ENCODE peak calls at places on chromosomes 12 and 14, in four cellular contexts. D is CD8-positive, alpha-beta memory T cell; Y is vagina; A is tibial nerve. Q is an unnamed sample.
A peak's percentile ranks its signal among the peaks of the same experiment; 100 is the strongest.

GRCh38 chr12:44521702-44522101 is 354.4 kb downstream of the NELL2 start:
- DNase-seq in Y (no peak), A (no peak), D (no peak), Q (no peak)

GRCh38 chr12:109084425-109084824 is 8.8 kb downstream of the ALKBH2 start:
- DNase-seq in Y (no peak), A (no peak), D (no peak), Q (no peak)

GRCh38 chr14:92686763-92687427 is 61.5 kb downstream of the LGMN start:
- DNase-seq in Y (no peak), A (peak; percentile 59), D (no peak), Q (peak; percentile 36)

GRCh38 chr12:1332327-1332726 is 262.1 kb downstream of the FBXL14 start:
- DNase-seq in Y (no peak), D (no peak), A (no peak), Q (no peak)

GRCh38 chr14:105187935-105188524 is 6.9 kb upstream of the NUDT14 start:
- DNase-seq in Y (no peak), D (no peak), A (no peak), Q (no peak)

GRCh38 chr14:34775922-34776321 is 61.5 kb upstream of the CFL2 start:
- DNase-seq in D (no peak), A (no peak), Y (no peak), Q (no peak)

GRCh38 chr12:17079251-17079909 is 473.4 kb upstream of the LMO3 start:
- DNase-seq in D (no peak), Y (no peak), A (no peak), Q (no peak)

GRCh38 chr12:15168279-15168678 is 52.9 kb downstream of the RERG start:
- DNase-seq in A (no peak), Y (no peak), D (no peak), Q (no peak)

GRCh38 chr12:56631790-56632700 is 1.9 kb upstream of the BAZ2A start:
- DNase-seq in Y (no peak), D (peak; percentile 51), A (peak; percentile 64), Q (peak; percentile 26)

GRCh38 chr12:115451785-115452736 is 768.1 kb upstream of the TBX3 start:
- DNase-seq in A (no peak), Y (no peak), D (no peak), Q (no peak)

GRCh38 chr14:22047105-22047504 is 373.5 kb upstream of the OR4E1 start:
- DNase-seq in D (no peak), Y (no peak), A (no peak), Q (peak; percentile 71)

GRCh38 chr12:95877622-95878021 is 18.9 kb downstream of the SNRPF start:
- DNase-seq in A (no peak), Y (no peak), D (no peak), Q (no peak)
- H3K27me3 ChIP-seq in A (no peaks in the 10 kb centered on the region), Y (no peaks in the 10 kb centered on the region), D (no peaks in the 10 kb centered on the region), Q (no peaks in the 10 kb centered on the region)

DNA sequence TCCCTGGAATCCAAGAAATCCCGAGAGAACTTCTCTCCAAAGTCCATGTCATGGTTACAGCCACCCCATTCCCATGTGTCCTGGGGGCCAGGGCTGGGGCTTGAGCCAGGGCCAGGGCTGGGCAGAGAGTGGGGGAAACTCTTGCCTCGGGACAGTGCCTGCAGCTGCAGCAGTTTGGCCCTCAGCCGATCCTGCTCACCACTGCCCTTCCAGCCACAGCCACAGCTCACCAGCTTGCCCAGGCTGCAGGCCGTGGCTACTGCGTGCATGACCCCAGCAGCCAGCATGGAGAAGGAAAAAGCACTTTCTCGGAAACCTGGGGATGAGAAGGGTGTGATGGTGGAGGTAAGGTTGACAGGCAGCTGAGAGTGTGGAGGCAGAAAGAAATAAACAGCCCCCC is 3.5 kb downstream of the WNT10B start:
- DNase-seq in Y (no peak), A (no peak), D (no peak), Q (no peak)
- H3K27me3 ChIP-seq in Y (no peaks in the 10 kb centered on the region), A (peaks cover 59% of the 10 kb centered on the region), D (peaks cover 28% of the 10 kb centered on the region), Q (peaks cover 16% of the 10 kb centered on the region)

DNA sequence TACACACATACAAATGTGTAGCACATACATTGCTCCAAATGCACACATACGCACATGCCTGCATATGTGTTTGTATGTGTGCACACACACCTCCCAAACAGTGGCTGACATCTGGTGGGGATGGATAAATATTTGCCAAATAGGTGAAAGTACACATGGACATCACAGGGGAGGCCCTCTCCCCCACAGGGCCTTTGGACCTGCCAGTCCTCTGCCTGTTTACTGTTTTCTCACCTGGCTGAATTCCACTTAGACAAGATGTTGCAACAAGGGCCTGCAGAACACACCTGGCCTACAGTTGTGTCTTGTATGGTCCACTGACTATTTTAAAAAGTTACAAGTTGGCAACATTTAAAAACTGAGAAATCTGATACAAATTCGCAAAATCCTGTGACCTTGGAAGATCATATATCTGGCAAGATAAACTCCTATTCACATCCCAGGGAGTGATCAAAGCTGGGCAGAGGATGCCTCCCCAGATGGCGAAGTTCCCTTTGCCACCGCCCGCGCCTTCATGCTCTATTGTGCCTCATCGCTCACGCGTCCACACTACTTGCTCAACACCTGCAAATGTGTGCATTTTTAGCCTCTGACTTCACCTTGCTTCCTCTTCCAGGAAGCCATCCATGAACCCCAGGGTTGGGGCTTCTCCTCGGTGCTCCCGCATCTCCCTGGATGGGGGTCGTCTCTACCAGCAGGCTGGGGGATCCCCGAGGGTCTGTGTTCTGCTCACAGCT is 118.4 kb upstream of the FZD10 start:
- DNase-seq in D (no peak), A (no peak), Y (no peak), Q (no peak)
- H3K27me3 ChIP-seq in D (peaks cover 6% of the 10 kb centered on the region), A (peaks cover 49% of the 10 kb centered on the region), Y (no peaks in the 10 kb centered on the region), Q (peaks cover 3% of the 10 kb centered on the region)

DNA sequence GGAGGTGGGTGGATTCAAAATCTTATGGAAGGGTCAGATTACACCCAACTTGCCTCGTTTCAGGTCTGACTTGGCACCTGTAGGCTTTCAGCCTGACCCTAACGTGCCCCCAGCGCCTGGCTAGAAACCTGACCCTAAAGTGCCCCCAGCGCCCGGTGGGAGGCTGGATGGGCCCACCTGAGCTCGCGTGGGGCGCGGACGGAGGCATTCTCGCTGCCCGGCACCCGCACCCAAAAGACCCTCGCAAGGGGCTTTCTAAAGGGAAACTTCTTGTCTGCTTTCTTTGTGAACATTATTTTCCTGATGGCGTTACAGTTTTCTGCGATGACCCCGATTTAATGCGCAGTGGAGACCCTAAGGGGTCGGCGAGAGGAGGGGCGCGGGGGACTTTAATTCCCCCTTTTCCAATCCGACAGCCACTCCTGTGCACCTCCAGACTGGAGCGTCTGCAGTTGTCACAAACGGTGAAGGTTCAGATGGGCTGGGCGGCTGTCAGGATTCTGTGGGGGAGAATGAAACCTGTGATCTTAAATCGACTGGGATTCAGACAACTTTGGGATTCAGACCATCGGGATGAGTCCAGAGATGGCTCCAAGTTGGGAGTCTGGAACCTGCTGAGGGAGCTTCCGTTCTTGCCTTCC is 746 bp upstream of the HRK start:
- DNase-seq in Y (no peak), A (no peak), D (no peak), Q (no peak)
- H3K27me3 ChIP-seq in Y (peaks cover 11% of the 10 kb centered on the region), A (peaks cover 80% of the 10 kb centered on the region), D (peaks cover 32% of the 10 kb centered on the region), Q (peaks cover 22% of the 10 kb centered on the region)

DNA sequence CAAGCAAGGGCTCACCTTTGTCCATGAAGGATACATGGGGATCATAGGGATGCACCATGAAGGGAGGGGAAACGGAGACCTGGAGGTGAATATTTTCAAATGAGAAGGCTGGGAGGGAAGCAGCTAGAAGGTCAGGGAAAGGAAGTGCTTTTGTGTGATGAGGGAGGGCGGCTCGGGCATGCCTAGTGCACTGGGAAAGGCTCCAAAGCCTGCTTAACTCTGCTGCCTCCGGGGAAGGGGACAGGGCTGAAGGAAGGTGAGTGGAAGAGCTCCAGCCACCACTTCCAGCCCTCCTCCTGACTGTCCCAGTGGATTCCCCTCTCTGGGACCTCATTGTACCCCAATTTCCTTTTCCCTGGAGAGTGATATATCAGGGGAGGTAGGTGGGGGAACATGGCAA is 149.4 kb upstream of the PRMT8 start:
- DNase-seq in Y (no peak), D (no peak), A (no peak), Q (no peak)
- H3K27me3 ChIP-seq in Y (no peaks in the 10 kb centered on the region), D (no peaks in the 10 kb centered on the region), A (peaks cover 6% of the 10 kb centered on the region), Q (peaks cover 3% of the 10 kb centered on the region)

GRCh38 chr12:106583578-106584103 is 837 bp downstream of the RFX4 start:
- DNase-seq in Y (no peak), A (no peak), D (no peak), Q (no peak)

GRCh38 chr12:106584104-106585064 is 1.6 kb downstream of the RFX4 start:
- DNase-seq in A (no peak), Y (no peak), D (no peak), Q (no peak)

GRCh38 chr12:106586535-106586802 is 3.7 kb downstream of the RFX4 start:
- DNase-seq in Y (no peak), A (no peak), D (no peak), Q (no peak)

GRCh38 chr12:106585862-106586534 is 3.2 kb downstream of the RFX4 start:
- DNase-seq in D (no peak), Y (no peak), A (no peak), Q (no peak)

DNA sequence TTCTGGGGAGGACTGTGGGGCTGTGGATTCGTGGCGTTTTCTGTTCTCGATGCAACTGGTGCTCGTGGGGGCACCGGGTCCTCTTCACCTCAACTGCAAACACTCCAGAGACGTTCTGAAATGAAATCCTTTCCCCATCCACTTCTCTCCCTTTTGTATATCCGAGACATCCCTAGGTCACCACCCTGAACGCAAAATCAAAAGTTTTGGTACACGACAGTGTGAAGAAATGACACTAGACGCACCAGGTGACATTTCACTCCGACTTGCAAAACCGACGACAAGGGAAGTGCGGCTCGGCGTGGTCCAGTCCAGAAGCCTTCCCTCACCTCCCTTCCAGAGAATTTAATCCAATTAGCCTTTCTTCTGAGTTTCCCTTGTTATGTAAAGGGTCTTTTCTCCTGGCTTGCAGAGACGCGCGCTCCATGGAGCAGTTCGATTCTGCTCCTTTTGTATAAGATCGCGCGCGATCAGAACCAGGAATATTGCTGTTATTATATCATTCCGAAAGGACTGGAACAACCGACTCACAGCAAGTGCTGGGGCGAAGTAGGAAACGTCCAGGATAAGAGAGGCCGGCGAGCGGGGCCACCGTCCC is 2.5 kb downstream of the RFX4 start:
- DNase-seq in Y (no peak), D (no peak), A (no peak), Q (no peak)
- H3K27me3 ChIP-seq in Y (peaks cover 26% of the 10 kb centered on the region), D (peaks cover 20% of the 10 kb centered on the region), A (peaks cover 100% of the 10 kb centered on the region), Q (peaks cover 34% of the 10 kb centered on the region)